ENCODE peak calls at places on chromosome 19, in eight cellular contexts. J is IMR-90, Q is fibroblast of lung, W is GM23338, F is A549, N is Peyer's patch, X is prostate gland, U is HCT116. H is an unnamed sample. For H3K4me1, the result is how much of the 10 kb centered on the place peaks cover.

GRCh38 chr19:12913011-12913561 is 6.0 kb downstream of the SYCE2 start:
- DNase-seq in W (peak), J (peak), F (no peak), U (no peak), N (no peak), X (peak), Q (peak), H (no peak)

GRCh38 chr19:38496603-38497487 is 63.4 kb downstream of the RYR1 start:
- DNase-seq in Q (no peak), X (no peak), N (no peak), J (no peak), U (peak), F (no peak), W (no peak), H (no peak)

GRCh38 chr19:39032164-39032918 is at the start of gene FBXO27:
- DNase-seq in W (peak), F (peak), J (no peak), U (peak), Q (peak), N (no peak), X (peak), H (peak)

GRCh38 chr19:4577020-4577782 is 17.7 kb upstream of the SEMA6B start:
- DNase-seq in F (peak), W (peak), J (no peak), X (no peak), U (no peak), Q (no peak), N (no peak), H (no peak)

GRCh38 chr19:15532779-15533521 is 24.6 kb downstream of the CYP4F22 start:
- DNase-seq in F (no peak), X (no peak), U (peak), N (no peak), Q (no peak), J (no peak), W (no peak), H (no peak)

GRCh38 chr19:49016067-49016839 is 638 bp downstream of the LHB start:
- DNase-seq in F (no peak), N (no peak), Q (no peak), X (no peak), J (no peak), U (no peak), W (no peak), H (no peak)

GRCh38 chr19:12947702-12948596 is 2.3 kb downstream of the RAD23A start:
- DNase-seq in Q (no peak), F (no peak), W (no peak), J (no peak), U (no peak), X (no peak), N (no peak), H (no peak)

GRCh38 chr19:17724655-17725054 is 5.4 kb downstream of the MAP1S start:
- DNase-seq in U (no peak), W (no peak), X (no peak), J (no peak), Q (no peak), N (no peak), F (no peak), H (no peak)

GRCh38 chr19:45767881-45768643 is 990 bp downstream of the SIX5 start:
- DNase-seq in U (no peak), J (peak), N (peak), W (peak), F (peak), X (peak), Q (peak), H (peak)

GRCh38 chr19:45340899-45341453 is 426 bp downstream of the KLC3 start:
- DNase-seq in Q (no peak), W (peak), U (no peak), X (peak), F (no peak), J (peak), N (no peak), H (no peak)

GRCh38 chr19:33241530-33242101 is 16.0 kb upstream of the SLC7A10 start:
- DNase-seq in U (no peak), F (peak), N (peak), J (no peak), Q (peak), W (peak), X (no peak), H (no peak)

GRCh38 chr19:49142866-49143335 is 12.3 kb downstream of the HRC start:
- DNase-seq in W (peak), U (no peak), J (peak), N (peak), F (peak), Q (peak), X (peak), H (no peak)

GRCh38 chr19:16462757-16463250 is 9.0 kb downstream of the EPS15L1 start:
- DNase-seq in W (no peak), F (no peak), Q (peak), N (no peak), X (no peak), U (no peak), J (peak), H (peak)

GRCh38 chr19:14059093-14059480 is 2.8 kb downstream of the PALM3 start:
- DNase-seq in W (peak), Q (no peak), J (no peak), F (no peak), N (peak), X (no peak), U (no peak), H (no peak)

GRCh38 chr19:41411682-41412265 is 14.2 kb downstream of the BCKDHA start:
- DNase-seq in Q (no peak), F (no peak), X (peak), U (no peak), W (no peak), N (no peak), J (no peak), H (no peak)

GRCh38 chr19:48794291-48794690 is 16.5 kb downstream of the BCAT2 start:
- DNase-seq in U (no peak), W (no peak), X (no peak), F (no peak), Q (no peak), J (no peak), N (no peak), H (no peak)

GRCh38 chr19:1293782-1294621 is 8.3 kb downstream of the EFNA2 start:
- DNase-seq in N (no peak), J (no peak), U (no peak), X (no peak), Q (no peak), W (no peak), F (no peak), H (no peak)

GRCh38 chr19:55536366-55536765 is 567 bp downstream of the SBK2 start:
- DNase-seq in X (no peak), U (no peak), W (no peak), N (no peak), F (no peak), Q (no peak), J (no peak), H (no peak)

GRCh38 chr19:55538132-55538531 is 1.2 kb upstream of the SBK2 start:
- DNase-seq in U (no peak), F (no peak), Q (no peak), X (no peak), W (peak), N (no peak), J (no peak), H (no peak)

GRCh38 chr19:55535579-55536350 is 1.2 kb downstream of the SBK2 start:
- DNase-seq in J (no peak), F (no peak), Q (no peak), N (no peak), U (no peak), X (no peak), W (no peak), H (no peak)

GRCh38 chr19:55537741-55538111 is 793 bp upstream of the SBK2 start:
- DNase-seq in Q (peak), U (no peak), N (no peak), W (peak), J (peak), F (peak), X (no peak), H (no peak)

DNA sequence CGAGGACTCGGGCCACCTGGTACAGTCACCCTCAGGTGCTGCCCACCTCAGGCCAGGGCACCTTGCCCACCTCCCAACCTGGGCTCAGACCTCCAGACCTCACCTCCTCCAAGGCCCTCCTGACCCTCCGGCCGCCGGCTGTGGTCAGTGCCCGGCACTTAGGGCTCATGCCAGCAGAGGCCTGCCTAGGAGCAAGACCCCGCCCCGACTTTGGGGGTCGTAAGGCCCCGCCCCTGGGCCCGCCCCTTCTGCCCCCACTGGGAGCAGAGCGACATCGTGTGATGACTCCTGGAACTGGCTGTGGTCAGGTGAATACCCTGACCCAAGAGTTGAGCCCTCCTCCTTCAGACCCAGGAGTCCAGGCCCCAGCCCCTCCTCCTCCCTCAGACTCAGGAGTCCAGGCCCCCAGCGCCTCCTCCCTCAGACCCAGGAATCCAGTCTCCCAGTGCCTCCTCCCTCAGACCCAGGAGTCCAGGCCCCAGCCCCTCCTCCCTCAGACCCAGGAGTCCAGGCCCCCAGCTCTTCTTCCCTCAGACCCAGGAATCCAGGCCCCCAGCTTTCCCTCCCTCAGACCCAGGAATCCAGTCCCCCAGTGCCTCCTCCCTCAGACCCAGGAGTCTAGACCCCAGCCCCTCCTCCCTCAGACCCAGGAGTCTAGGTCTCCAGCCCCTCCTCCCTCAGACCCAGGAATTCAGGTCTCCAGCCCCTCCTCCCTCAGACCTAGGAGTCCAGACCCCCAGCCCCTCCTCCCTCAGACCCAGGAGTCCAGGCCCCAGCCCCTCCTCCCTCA is at the start of gene SBK2:
- DNase-seq in X (no peak), F (peak), N (no peak), J (no peak), U (no peak), W (peak), Q (no peak), H (no peak)
- TF ChIP-seq CTCF in X (no peak), F (peak), N (no peak), J (peak), U (peak), W (peak), Q (no peak), H (peak)

DNA sequence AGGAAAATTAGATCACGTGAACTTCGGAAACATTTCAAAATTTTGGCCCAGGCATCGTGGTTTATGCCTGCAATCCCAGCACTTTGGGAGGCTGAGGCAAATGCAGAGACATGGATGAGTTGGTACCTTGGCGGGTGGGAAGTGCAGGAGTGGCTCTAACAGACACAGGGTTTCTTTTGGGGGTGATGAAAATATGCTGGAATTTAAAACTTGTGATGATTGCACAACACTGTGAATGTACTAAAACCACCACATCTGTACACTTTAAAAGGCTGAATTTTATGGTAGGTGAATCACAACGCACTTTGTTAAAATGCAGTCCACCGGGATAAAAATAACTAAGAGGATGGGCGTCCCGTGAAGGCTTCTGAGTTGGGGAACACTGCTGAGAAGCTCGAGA is 47.2 kb downstream of the MLLT1 start:
- DNase-seq in J (peak), N (no peak), Q (peak), U (no peak), W (no peak), X (no peak), F (no peak), H (peak)
- H3K4me1 ChIP-seq in J (under half), N (under half), Q (under half), U (under half), W (under half), X (under half), F (under half), H (under half)

GRCh38 chr19:5665781-5666513 is 14.4 kb downstream of the MICOS13 start:
- DNase-seq in U (no peak), F (peak), W (peak), N (no peak), Q (peak), J (peak), X (no peak), H (no peak)
- H3K27ac ChIP-seq in U (no peak), F (no peak), W (no peak), N (no peak), Q (peak), J (no peak), X (no peak), H (no peak)

GRCh38 chr19:31546561-31546960 is 197.3 kb upstream of the TSHZ3 start:
- DNase-seq in J (no peak), W (no peak), N (no peak), X (no peak), F (no peak), U (no peak), Q (no peak), H (no peak)

GRCh38 chr19:31553844-31554215 is 204.6 kb upstream of the TSHZ3 start:
- DNase-seq in J (no peak), X (no peak), N (no peak), Q (no peak), U (no peak), W (no peak), F (no peak), H (no peak)

GRCh38 chr19:31553112-31553843 is 204.0 kb upstream of the TSHZ3 start:
- DNase-seq in N (no peak), J (no peak), X (no peak), W (no peak), Q (no peak), U (no peak), F (peak), H (peak)

GRCh38 chr19:31545766-31546165 is 196.5 kb upstream of the TSHZ3 start:
- DNase-seq in N (no peak), U (no peak), X (no peak), J (no peak), F (no peak), W (no peak), Q (no peak), H (no peak)

DNA sequence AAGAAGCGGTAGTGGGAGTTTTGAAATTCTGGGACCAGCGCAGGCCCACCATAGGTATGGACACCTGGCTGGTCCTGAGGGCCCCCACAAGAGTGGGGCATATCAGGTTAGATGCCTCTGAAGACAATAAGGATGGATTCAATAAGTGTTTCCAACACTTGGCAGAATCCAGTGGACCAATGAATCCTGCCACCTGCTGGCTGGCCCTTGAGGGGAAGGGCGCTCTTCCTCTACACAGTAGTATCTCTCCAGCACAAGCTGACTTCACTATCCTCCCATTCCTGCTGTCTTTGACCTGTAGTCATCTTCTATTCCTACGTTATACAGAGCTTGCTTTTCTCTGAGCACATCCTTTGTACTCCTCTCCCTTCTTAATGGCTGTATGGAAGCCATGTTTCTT is 199.7 kb upstream of the TSHZ3 start:
- DNase-seq in W (peak), Q (peak), X (no peak), F (peak), N (no peak), J (peak), U (no peak), H (no peak)
- TF ChIP-seq CTCF in W (peak), Q (peak), X (peak), F (no peak), N (no peak), J (peak), U (no peak), H (peak)

DNA sequence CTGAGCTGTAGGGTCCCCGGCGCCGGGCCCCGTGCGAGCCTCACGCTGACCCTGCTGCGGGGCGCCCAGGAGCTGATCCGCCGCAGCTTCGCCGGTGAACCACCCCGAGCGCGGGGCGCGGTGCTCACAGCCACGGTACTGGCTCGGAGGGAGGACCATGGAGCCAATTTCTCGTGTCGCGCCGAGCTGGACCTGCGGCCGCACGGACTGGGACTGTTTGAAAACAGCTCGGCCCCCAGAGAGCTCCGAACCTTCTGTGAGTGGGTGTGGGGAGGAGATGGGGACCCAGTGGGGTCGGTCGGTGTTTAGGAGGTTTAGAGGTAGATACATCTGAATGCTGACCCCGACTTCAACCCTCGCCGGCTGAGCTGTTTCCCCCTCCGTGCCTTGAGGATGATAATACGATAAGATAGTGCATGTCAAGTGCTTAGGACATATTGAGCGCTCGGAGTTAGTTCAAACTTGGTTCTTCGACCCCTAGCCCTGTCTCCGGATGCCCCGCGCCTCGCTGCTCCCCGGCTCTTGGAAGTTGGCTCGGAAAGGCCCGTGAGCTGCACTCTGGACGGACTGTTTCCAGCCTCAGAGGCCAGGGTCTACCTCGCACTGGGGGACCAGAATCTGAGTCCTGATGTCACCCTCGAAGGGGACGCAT is 1.9 kb downstream of the ICAM5 start:
- DNase-seq in U (no peak), W (no peak), F (no peak), Q (no peak), N (peak), X (no peak), J (peak), H (no peak)
- H3K4me1 ChIP-seq in U (under half), W (under half), F (under half), Q (under half), N (under half), X (under half), J (under half), H (under half)

DNA sequence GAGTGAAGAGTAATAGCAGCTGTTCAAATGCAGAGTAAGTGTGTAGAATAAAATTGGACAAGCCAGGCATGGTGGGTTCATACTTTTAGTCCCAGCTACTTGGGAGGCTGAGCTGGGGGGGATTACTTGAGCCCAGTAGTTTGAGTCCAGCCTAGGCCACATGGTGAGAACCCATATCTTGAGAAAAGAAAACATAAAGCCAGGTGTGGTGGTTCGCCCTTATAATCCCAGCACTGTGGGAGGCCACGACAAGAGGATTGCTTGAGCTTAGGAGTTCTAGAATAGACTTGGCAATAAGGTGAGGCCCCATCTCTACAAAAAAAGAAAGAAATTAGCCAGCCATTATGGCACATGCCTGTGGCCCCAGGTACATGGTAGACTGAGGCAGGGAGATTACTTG is 1241.1 kb downstream of the UQCRFS1 start:
- DNase-seq in N (no peak), J (no peak), Q (no peak), X (no peak), U (no peak), W (no peak), F (no peak), H (no peak)
- H3K27ac ChIP-seq in N (no peak), J (no peak), Q (no peak), X (no peak), U (no peak), W (no peak), F (no peak), H (no peak)

H was measured in foreskin keratinocyte.